ENCODE peak calls at places on chromosome 19, in four cellular contexts. One of them, this sample, is unnamed.

GRCh38 chr19:19649159-19649558 is 5.7 kb upstream of the GMIP start:
- DNase-seq in SK-N-SH: no peak
- DNase-seq in HepG2: no peak
- DNase-seq in GM12878: no peak
- DNase-seq in this sample: no peak

GRCh38 chr19:39970424-39970673 is 616 bp upstream of the PSMC4 start:
- DNase-seq in SK-N-SH: no peak
- DNase-seq in HepG2: no peak
- DNase-seq in GM12878: peak; percentile 24
- DNase-seq in this sample: no peak

GRCh38 chr19:35404879-35405622 is 34.2 kb downstream of the GPR42 start:
- DNase-seq in SK-N-SH: no peak
- DNase-seq in HepG2: peak; percentile 70
- DNase-seq in GM12878: peak; percentile 95
- DNase-seq in this sample: peak; percentile 66

GRCh38 chr19:48962029-48962848 is 2.9 kb upstream of the FTL start:
- DNase-seq in SK-N-SH: no peak
- DNase-seq in HepG2: peak; percentile 81
- DNase-seq in GM12878: no peak
- DNase-seq in this sample: peak; percentile 88

GRCh38 chr19:2552859-2553258 is 76.9 kb downstream of the GADD45B start:
- DNase-seq in SK-N-SH: no peak
- DNase-seq in HepG2: no peak
- DNase-seq in GM12878: peak; percentile 86
- DNase-seq in this sample: no peak

GRCh38 chr19:30326076-30326710 is 46.0 kb upstream of the ZNF536 start:
- DNase-seq in SK-N-SH: no peak
- DNase-seq in HepG2: no peak
- DNase-seq in GM12878: no peak
- DNase-seq in this sample: no peak

GRCh38 chr19:40803857-40804782 is 5.1 kb downstream of the EGLN2 start:
- DNase-seq in SK-N-SH: no peak
- DNase-seq in HepG2: peak; percentile 52
- DNase-seq in GM12878: peak; percentile 57
- DNase-seq in this sample: no peak

GRCh38 chr19:18941628-18942354 is 774 bp upstream of the HOMER3 start:
- DNase-seq in SK-N-SH: peak; percentile 14
- DNase-seq in HepG2: peak; percentile 27
- DNase-seq in GM12878: no peak
- DNase-seq in this sample: no peak

GRCh38 chr19:7970716-7971448 is 27.4 kb upstream of the TIMM44 start:
- DNase-seq in SK-N-SH: peak; percentile 81
- DNase-seq in HepG2: peak; percentile 47
- DNase-seq in GM12878: no peak
- DNase-seq in this sample: peak; percentile 39

GRCh38 chr19:41332468-41332867 is 21.3 kb downstream of the TGFB1 start:
- DNase-seq in SK-N-SH: no peak
- DNase-seq in HepG2: no peak
- DNase-seq in GM12878: no peak
- DNase-seq in this sample: no peak

GRCh38 chr19:7500811-7501450 is 12.1 kb upstream of the PEX11G start:
- DNase-seq in SK-N-SH: peak; percentile 93
- DNase-seq in HepG2: peak; percentile 35
- DNase-seq in GM12878: no peak
- DNase-seq in this sample: peak; percentile 65

GRCh38 chr19:7917292-7918061 is 2.7 kb upstream of the SNAPC2 start:
- DNase-seq in SK-N-SH: peak; percentile 83
- DNase-seq in HepG2: no peak
- DNase-seq in GM12878: no peak
- DNase-seq in this sample: peak; percentile 65

GRCh38 chr19:40217027-40217810 is 965 bp downstream of the TTC9B start:
- DNase-seq in SK-N-SH: peak; percentile 81
- DNase-seq in HepG2: no peak
- DNase-seq in GM12878: no peak
- DNase-seq in this sample: peak; percentile 77

GRCh38 chr19:31612873-31613272 is 263.6 kb upstream of the TSHZ3 start:
- DNase-seq in SK-N-SH: no peak
- DNase-seq in HepG2: no peak
- DNase-seq in GM12878: no peak
- DNase-seq in this sample: no peak

GRCh38 chr19:7718668-7719067 is 13.2 kb downstream of the CLEC4G start:
- DNase-seq in SK-N-SH: no peak
- DNase-seq in HepG2: no peak
- DNase-seq in GM12878: no peak
- DNase-seq in this sample: no peak

GRCh38 chr19:37165635-37166034 is 6.9 kb downstream of the ZNF585A start:
- DNase-seq in SK-N-SH: no peak
- DNase-seq in HepG2: no peak
- DNase-seq in GM12878: no peak
- DNase-seq in this sample: no peak

GRCh38 chr19:5880604-5881078 is 10.3 kb upstream of the FUT5 start:
- DNase-seq in SK-N-SH: no peak
- DNase-seq in HepG2: peak; percentile 90
- DNase-seq in GM12878: no peak
- DNase-seq in this sample: no peak

GRCh38 chr19:4971816-4972495 is 3.0 kb downstream of the KDM4B start:
- DNase-seq in SK-N-SH: peak; percentile 34
- DNase-seq in HepG2: no peak
- DNase-seq in GM12878: no peak
- DNase-seq in this sample: no peak

GRCh38 chr19:19110410-19111137 is 27.7 kb downstream of the TMEM161A start:
- DNase-seq in SK-N-SH: peak; percentile 89
- DNase-seq in HepG2: no peak
- DNase-seq in GM12878: no peak
- DNase-seq in this sample: no peak

GRCh38 chr19:29263305-29264080 is 50.5 kb upstream of the UQCRFS1 start:
- DNase-seq in SK-N-SH: peak; percentile 65
- DNase-seq in HepG2: peak; percentile 11
- DNase-seq in GM12878: no peak
- DNase-seq in this sample: peak; percentile 59

GRCh38 chr19:54648129-54648528 is 14.7 kb upstream of the LILRB4 start:
- DNase-seq in SK-N-SH: no peak
- DNase-seq in HepG2: no peak
- DNase-seq in GM12878: no peak
- DNase-seq in this sample: no peak

GRCh38 chr19:10836478-10837325 is 690 bp upstream of the TMED1 start:
- DNase-seq in SK-N-SH: no peak
- DNase-seq in HepG2: no peak
- DNase-seq in GM12878: no peak
- DNase-seq in this sample: peak; percentile 76

GRCh38 chr19:38733493-38734175 is 10.6 kb downstream of the CAPN12 start:
- DNase-seq in SK-N-SH: no peak
- DNase-seq in HepG2: no peak
- DNase-seq in GM12878: no peak
- DNase-seq in this sample: peak; percentile 53

GRCh38 chr19:18399008-18399407 is 1.6 kb upstream of the LRRC25 start:
- DNase-seq in SK-N-SH: no peak
- DNase-seq in HepG2: no peak
- DNase-seq in GM12878: no peak
- DNase-seq in this sample: no peak

GRCh38 chr19:31583148-31583547 is 233.9 kb upstream of the TSHZ3 start:
- DNase-seq in SK-N-SH: no peak
- DNase-seq in HepG2: no peak
- DNase-seq in GM12878: no peak
- DNase-seq in this sample: no peak

GRCh38 chr19:42066075-42066754 is 3.8 kb downstream of the GRIK5 start:
- DNase-seq in SK-N-SH: peak; percentile 97
- DNase-seq in HepG2: no peak
- DNase-seq in GM12878: no peak
- DNase-seq in this sample: peak; percentile 62

GRCh38 chr19:30754162-30754561 is 382.0 kb downstream of the ZNF536 start:
- DNase-seq in SK-N-SH: no peak
- DNase-seq in HepG2: no peak
- DNase-seq in GM12878: no peak
- DNase-seq in this sample: no peak

GRCh38 chr19:5907216-5907615 is 2.5 kb downstream of the VMAC start:
- DNase-seq in SK-N-SH: no peak
- DNase-seq in HepG2: no peak
- DNase-seq in GM12878: no peak
- DNase-seq in this sample: no peak

GRCh38 chr19:11905928-11906327 is 18.3 kb downstream of the ZNF69 start:
- DNase-seq in SK-N-SH: no peak
- DNase-seq in HepG2: no peak
- DNase-seq in GM12878: no peak
- DNase-seq in this sample: no peak
- TF ChIP-seq PBX3 in SK-N-SH: no peak
- TF ChIP-seq PBX3 in HepG2: no peak
- TF ChIP-seq PBX3 in GM12878: no peak
- TF ChIP-seq PBX3 in this sample: no peak

GRCh38 chr19:33751386-33751770 is 45.3 kb upstream of the KCTD15 start:
- DNase-seq in SK-N-SH: peak; percentile 58
- DNase-seq in HepG2: no peak
- DNase-seq in GM12878: no peak
- DNase-seq in this sample: no peak
- TF ChIP-seq PBX3 in SK-N-SH: no peak
- TF ChIP-seq PBX3 in HepG2: no peak
- TF ChIP-seq PBX3 in GM12878: no peak
- TF ChIP-seq PBX3 in this sample: no peak

GRCh38 chr19:47110521-47111080 is 3.0 kb downstream of the ZC3H4 start:
- DNase-seq in SK-N-SH: no peak
- DNase-seq in HepG2: no peak
- DNase-seq in GM12878: no peak
- DNase-seq in this sample: no peak
- TF ChIP-seq PBX3 in SK-N-SH: no peak
- TF ChIP-seq PBX3 in HepG2: no peak
- TF ChIP-seq PBX3 in GM12878: no peak
- TF ChIP-seq PBX3 in this sample: no peak

DNA sequence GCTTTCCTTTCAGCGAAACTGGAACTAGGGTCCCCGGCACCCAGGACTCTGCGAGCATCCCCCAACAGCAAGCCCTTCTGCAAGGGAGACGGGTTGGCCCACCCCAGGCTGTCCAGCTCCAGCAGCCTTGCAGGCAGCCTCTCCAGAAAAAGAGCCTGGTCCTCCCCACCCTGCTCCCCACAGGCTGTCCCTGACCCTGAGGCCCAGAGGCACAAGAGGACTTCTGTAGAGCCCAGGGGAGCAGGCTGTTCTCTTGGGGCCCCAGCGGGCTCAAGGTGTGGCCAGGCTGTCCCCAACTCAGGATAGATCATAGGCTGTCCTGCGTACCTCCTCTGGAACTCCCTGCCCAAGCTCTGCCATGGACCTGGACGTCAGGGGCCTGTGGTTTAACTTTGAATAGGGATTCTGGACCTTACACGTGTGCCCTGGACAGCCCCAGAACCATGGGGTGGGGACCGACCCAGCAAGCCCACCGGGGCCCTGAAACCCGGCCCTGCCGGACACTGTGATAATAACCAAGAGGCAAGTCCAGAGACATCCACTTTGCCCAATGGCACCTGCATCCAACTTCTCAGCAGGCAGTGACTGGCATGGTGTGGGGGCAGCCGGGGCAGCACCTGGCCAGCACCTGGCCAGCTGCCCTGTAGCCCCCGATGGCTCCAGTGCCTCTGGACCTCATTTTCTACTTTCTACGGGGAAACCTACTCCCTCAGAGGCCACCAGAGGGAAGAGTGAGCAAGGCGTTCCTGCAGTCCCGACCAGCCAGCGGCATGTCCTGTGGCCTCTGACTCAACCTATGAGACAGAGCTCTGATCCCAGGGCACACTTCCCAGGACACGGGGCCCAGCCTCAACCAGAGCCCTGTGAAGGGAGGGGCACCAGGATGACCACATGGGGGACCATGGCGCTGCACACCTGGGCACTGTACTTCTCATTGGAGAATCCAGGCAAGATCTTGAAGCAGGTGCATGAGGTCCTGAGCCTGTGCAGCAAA is 50.9 kb upstream of the TPM4 start:
- DNase-seq in SK-N-SH: peak; percentile 61
- DNase-seq in HepG2: peak; percentile 61
- DNase-seq in GM12878: no peak
- DNase-seq in this sample: peak; percentile 68
- TF ChIP-seq PBX3 in SK-N-SH: no peak
- TF ChIP-seq PBX3 in HepG2: no peak
- TF ChIP-seq PBX3 in GM12878: no peak
- TF ChIP-seq PBX3 in this sample: no peak

DNA sequence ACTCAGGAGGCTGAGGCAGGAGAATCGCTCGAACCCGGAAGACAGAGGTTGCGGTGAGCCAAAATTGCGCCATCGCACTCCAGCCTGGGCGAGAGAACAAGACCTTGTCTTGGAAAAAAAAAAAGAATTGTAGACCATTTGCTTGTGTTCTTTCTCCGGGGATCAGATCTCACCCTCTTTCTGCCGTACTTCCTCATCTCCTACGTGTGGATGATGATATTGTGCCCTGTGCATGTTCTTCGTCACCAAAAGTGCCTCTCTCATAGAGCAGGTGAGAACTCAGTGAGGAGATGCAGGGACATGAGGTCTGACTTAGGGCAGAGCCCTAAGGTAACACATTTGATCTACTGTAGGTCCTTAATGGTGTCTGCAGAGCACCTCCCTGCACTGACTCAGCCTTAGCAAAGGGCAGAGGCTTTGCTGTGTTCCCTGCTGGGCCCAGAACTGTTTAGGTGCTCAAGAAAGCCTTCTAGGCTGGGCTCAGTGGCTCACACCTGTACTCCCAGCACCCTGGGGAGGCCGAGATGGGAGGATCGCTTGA is 1.3 kb downstream of the APOC2 start:
- DNase-seq in SK-N-SH: no peak
- DNase-seq in HepG2: no peak
- DNase-seq in GM12878: no peak
- DNase-seq in this sample: no peak
- TF ChIP-seq PBX3 in SK-N-SH: no peak
- TF ChIP-seq PBX3 in HepG2: no peak
- TF ChIP-seq PBX3 in GM12878: no peak
- TF ChIP-seq PBX3 in this sample: no peak

DNA sequence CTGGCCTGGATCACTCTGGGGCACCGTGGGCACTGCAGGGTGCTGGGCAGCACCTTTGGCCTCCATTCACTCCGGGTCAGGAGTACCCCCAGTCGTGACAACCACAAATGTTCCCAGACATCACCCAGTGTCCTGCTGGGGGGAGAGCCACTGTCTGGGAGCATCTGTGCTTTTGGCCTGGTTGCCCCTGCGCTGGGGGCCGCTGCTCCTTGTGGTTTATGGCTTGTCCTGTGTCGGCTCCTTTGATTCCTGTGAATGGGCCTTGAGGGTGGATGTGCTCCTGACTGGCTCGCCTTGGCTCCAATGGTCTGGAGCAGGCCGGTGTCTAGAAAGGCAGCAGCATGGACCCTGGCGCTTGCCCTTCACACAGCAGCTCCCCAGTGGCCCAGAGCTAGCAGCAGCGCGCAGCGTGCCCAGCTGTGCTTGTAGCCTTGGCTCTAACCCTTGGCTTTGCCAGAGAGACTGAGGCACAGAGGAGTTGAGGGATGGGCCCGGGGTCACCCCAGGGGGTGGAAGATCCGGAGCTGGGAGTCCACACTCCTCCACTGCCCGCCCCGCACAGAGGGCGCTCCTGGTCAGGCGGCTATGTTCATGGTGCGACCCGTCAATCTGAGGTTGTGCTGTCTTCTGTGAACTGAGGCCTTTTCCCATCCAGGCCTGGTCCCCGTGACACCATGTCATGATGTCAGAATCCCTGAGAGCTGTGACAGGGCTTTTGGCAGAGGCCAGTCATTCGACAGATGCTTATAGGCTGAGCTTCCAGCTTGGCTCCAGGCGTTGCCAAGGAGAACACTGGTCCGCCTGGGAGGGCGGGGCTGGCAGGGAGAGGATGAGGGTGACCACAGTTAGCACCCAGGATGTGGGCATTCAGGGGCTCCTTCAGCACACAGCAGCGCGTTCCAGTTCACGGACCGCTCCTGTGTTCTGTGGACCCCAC is 4.1 kb downstream of the DAZAP1 start:
- DNase-seq in SK-N-SH: no peak
- DNase-seq in HepG2: no peak
- DNase-seq in GM12878: no peak
- DNase-seq in this sample: no peak
- TF ChIP-seq PBX3 in SK-N-SH: no peak
- TF ChIP-seq PBX3 in HepG2: no peak
- TF ChIP-seq PBX3 in GM12878: no peak
- TF ChIP-seq PBX3 in this sample: no peak